ENCODE peak calls at places on chromosomes 2 and 18, in ten cellular contexts. One of them, this sample, is unnamed.

GRCh38 chr2:26704441-26704977 is 12.0 kb downstream of the KCNK3 start:
- DNase-seq in Peyer's patch: no peak
- DNase-seq in activated CD4-positive, CD25-positive, alpha-beta regulatory T cell treated with anti-CD3 and anti-CD28 coated beads, Interleukin-2, amount 50 U/mL, for 72 hours: no peak
- DNase-seq in T-helper 1 cell: no peak
- DNase-seq in mucosa of gallbladder: no peak
- DNase-seq in cardiac fibroblast: peak
- DNase-seq in CD8-positive, alpha-beta memory T cell: no peak
- DNase-seq in occipital lobe: no peak
- DNase-seq in NCI-H226: peak
- DNase-seq in nephron progenitor cell: no peak
- DNase-seq in this sample: no peak

GRCh38 chr2:181589779-181590178 is 67.1 kb downstream of the CERKL start:
- DNase-seq in Peyer's patch: no peak
- DNase-seq in activated CD4-positive, CD25-positive, alpha-beta regulatory T cell treated with anti-CD3 and anti-CD28 coated beads, Interleukin-2, amount 50 U/mL, for 72 hours: no peak
- DNase-seq in T-helper 1 cell: no peak
- DNase-seq in mucosa of gallbladder: no peak
- DNase-seq in cardiac fibroblast: no peak
- DNase-seq in CD8-positive, alpha-beta memory T cell: no peak
- DNase-seq in occipital lobe: no peak
- DNase-seq in NCI-H226: no peak
- DNase-seq in nephron progenitor cell: no peak
- DNase-seq in this sample: no peak

GRCh38 chr2:75064691-75065396 is 106.4 kb downstream of the POLE4 start:
- DNase-seq in Peyer's patch: peak
- DNase-seq in activated CD4-positive, CD25-positive, alpha-beta regulatory T cell treated with anti-CD3 and anti-CD28 coated beads, Interleukin-2, amount 50 U/mL, for 72 hours: peak
- DNase-seq in T-helper 1 cell: no peak
- DNase-seq in mucosa of gallbladder: peak
- DNase-seq in cardiac fibroblast: peak
- DNase-seq in CD8-positive, alpha-beta memory T cell: peak
- DNase-seq in occipital lobe: peak
- DNase-seq in NCI-H226: peak
- DNase-seq in nephron progenitor cell: peak
- DNase-seq in this sample: no peak

GRCh38 chr2:39968037-39968436 is 189.0 kb upstream of the THUMPD2 start:
- DNase-seq in Peyer's patch: no peak
- DNase-seq in activated CD4-positive, CD25-positive, alpha-beta regulatory T cell treated with anti-CD3 and anti-CD28 coated beads, Interleukin-2, amount 50 U/mL, for 72 hours: no peak
- DNase-seq in T-helper 1 cell: no peak
- DNase-seq in mucosa of gallbladder: no peak
- DNase-seq in cardiac fibroblast: no peak
- DNase-seq in CD8-positive, alpha-beta memory T cell: no peak
- DNase-seq in occipital lobe: no peak
- DNase-seq in NCI-H226: no peak
- DNase-seq in nephron progenitor cell: no peak
- DNase-seq in this sample: no peak

GRCh38 chr2:100802076-100802475 is 17.9 kb upstream of the NPAS2 start:
- DNase-seq in Peyer's patch: no peak
- DNase-seq in activated CD4-positive, CD25-positive, alpha-beta regulatory T cell treated with anti-CD3 and anti-CD28 coated beads, Interleukin-2, amount 50 U/mL, for 72 hours: no peak
- DNase-seq in T-helper 1 cell: no peak
- DNase-seq in mucosa of gallbladder: no peak
- DNase-seq in cardiac fibroblast: no peak
- DNase-seq in CD8-positive, alpha-beta memory T cell: no peak
- DNase-seq in occipital lobe: no peak
- DNase-seq in NCI-H226: no peak
- DNase-seq in nephron progenitor cell: no peak
- DNase-seq in this sample: no peak

GRCh38 chr18:55088000-55088401 is 128.7 kb upstream of the CCDC68 start:
- DNase-seq in Peyer's patch: no peak
- DNase-seq in activated CD4-positive, CD25-positive, alpha-beta regulatory T cell treated with anti-CD3 and anti-CD28 coated beads, Interleukin-2, amount 50 U/mL, for 72 hours: no peak
- DNase-seq in T-helper 1 cell: no peak
- DNase-seq in mucosa of gallbladder: no peak
- DNase-seq in cardiac fibroblast: no peak
- DNase-seq in CD8-positive, alpha-beta memory T cell: no peak
- DNase-seq in occipital lobe: no peak
- DNase-seq in NCI-H226: peak
- DNase-seq in nephron progenitor cell: no peak
- DNase-seq in this sample: no peak

GRCh38 chr2:194867328-194867727 is 789.7 kb upstream of the SLC39A10 start:
- DNase-seq in Peyer's patch: no peak
- DNase-seq in activated CD4-positive, CD25-positive, alpha-beta regulatory T cell treated with anti-CD3 and anti-CD28 coated beads, Interleukin-2, amount 50 U/mL, for 72 hours: no peak
- DNase-seq in T-helper 1 cell: no peak
- DNase-seq in mucosa of gallbladder: no peak
- DNase-seq in cardiac fibroblast: peak
- DNase-seq in CD8-positive, alpha-beta memory T cell: no peak
- DNase-seq in occipital lobe: no peak
- DNase-seq in NCI-H226: no peak
- DNase-seq in nephron progenitor cell: no peak
- DNase-seq in this sample: no peak

GRCh38 chr2:110170102-110170501 is 34.7 kb downstream of the NPHP1 start:
- DNase-seq in Peyer's patch: no peak
- DNase-seq in activated CD4-positive, CD25-positive, alpha-beta regulatory T cell treated with anti-CD3 and anti-CD28 coated beads, Interleukin-2, amount 50 U/mL, for 72 hours: no peak
- DNase-seq in T-helper 1 cell: no peak
- DNase-seq in mucosa of gallbladder: no peak
- DNase-seq in cardiac fibroblast: no peak
- DNase-seq in CD8-positive, alpha-beta memory T cell: no peak
- DNase-seq in occipital lobe: no peak
- DNase-seq in NCI-H226: no peak
- DNase-seq in nephron progenitor cell: no peak
- DNase-seq in this sample: no peak

GRCh38 chr2:20371656-20372055 is 21.0 kb upstream of the PUM2 start:
- DNase-seq in Peyer's patch: no peak
- DNase-seq in activated CD4-positive, CD25-positive, alpha-beta regulatory T cell treated with anti-CD3 and anti-CD28 coated beads, Interleukin-2, amount 50 U/mL, for 72 hours: no peak
- DNase-seq in T-helper 1 cell: no peak
- DNase-seq in mucosa of gallbladder: no peak
- DNase-seq in cardiac fibroblast: peak
- DNase-seq in CD8-positive, alpha-beta memory T cell: no peak
- DNase-seq in occipital lobe: no peak
- DNase-seq in NCI-H226: no peak
- DNase-seq in nephron progenitor cell: no peak
- DNase-seq in this sample: no peak

GRCh38 chr2:29014811-29015414 is 33.8 kb downstream of the TOGARAM2 start:
- DNase-seq in Peyer's patch: peak
- DNase-seq in activated CD4-positive, CD25-positive, alpha-beta regulatory T cell treated with anti-CD3 and anti-CD28 coated beads, Interleukin-2, amount 50 U/mL, for 72 hours: peak
- DNase-seq in T-helper 1 cell: peak
- DNase-seq in mucosa of gallbladder: no peak
- DNase-seq in cardiac fibroblast: peak
- DNase-seq in CD8-positive, alpha-beta memory T cell: peak
- DNase-seq in occipital lobe: no peak
- DNase-seq in NCI-H226: peak
- DNase-seq in nephron progenitor cell: no peak
- DNase-seq in this sample: no peak

GRCh38 chr2:105136394-105136793 is 98.5 kb downstream of the MRPS9 start:
- DNase-seq in Peyer's patch: no peak
- DNase-seq in activated CD4-positive, CD25-positive, alpha-beta regulatory T cell treated with anti-CD3 and anti-CD28 coated beads, Interleukin-2, amount 50 U/mL, for 72 hours: no peak
- DNase-seq in T-helper 1 cell: no peak
- DNase-seq in mucosa of gallbladder: no peak
- DNase-seq in cardiac fibroblast: no peak
- DNase-seq in CD8-positive, alpha-beta memory T cell: no peak
- DNase-seq in occipital lobe: no peak
- DNase-seq in NCI-H226: no peak
- DNase-seq in nephron progenitor cell: no peak
- DNase-seq in this sample: no peak

This sample was measured in cerebellar nuclear complex.